ENCODE peak calls at places on chromosome 18, in five cellular contexts. L, G, X, S and V are unnamed samples.

GRCh38 chr18:47283476-47283875 is 32.0 kb upstream of the SKOR2 start:
- DNase-seq in L (peak), G (no peak), X (peak), S (peak), V (no peak)

GRCh38 chr18:10927290-10927979 is 221.9 kb downstream of the PIEZO2 start:
- DNase-seq in L (peak), G (no peak), X (peak), S (peak), V (peak)

GRCh38 chr18:8854962-8855361 is 149.6 kb downstream of the MTCL1 start:
- DNase-seq in L (no peak), G (no peak), X (no peak), S (no peak), V (no peak)

GRCh38 chr18:22132763-22133162 is 36.6 kb upstream of the GATA6 start:
- DNase-seq in L (no peak), G (no peak), X (no peak), S (no peak), V (no peak)

GRCh38 chr18:10558967-10559298 is 33.1 kb downstream of the NAPG start:
- DNase-seq in L (no peak), G (no peak), X (no peak), S (no peak), V (no peak)

GRCh38 chr18:75408554-75409506 is 18.7 kb downstream of the SMIM21 start:
- DNase-seq in L (peak), G (no peak), X (no peak), S (peak), V (peak)

GRCh38 chr18:12067671-12068070 is 26.0 kb upstream of the ANKRD62 start:
- DNase-seq in L (no peak), G (no peak), X (no peak), S (no peak), V (no peak)

GRCh38 chr18:13625355-13625754 is 101.0 kb downstream of the FAM210A start:
- DNase-seq in L (no peak), G (no peak), X (no peak), S (no peak), V (no peak)

GRCh38 chr18:57961876-57962505 is 82.0 kb upstream of the NEDD4L start:
- DNase-seq in L (peak), G (no peak), X (no peak), S (no peak), V (no peak)

GRCh38 chr18:48374423-48375149 is 34.6 kb downstream of the ZBTB7C start:
- DNase-seq in L (no peak), G (no peak), X (no peak), S (no peak), V (no peak)

GRCh38 chr18:33751613-33752221 is 173.7 kb downstream of the ASXL3 start:
- DNase-seq in L (no peak), G (no peak), X (peak), S (no peak), V (peak)